ENCODE peak calls at places on chromosomes 6 and 20, in five cellular contexts. One of them, this sample, is unnamed.

GRCh38 chr20:37573626-37574198 is 46.0 kb upstream of the BLCAP start:
- DNase-seq in NCI-H345: no peak
- DNase-seq in stimulated activated CD4-positive, alpha-beta T cell treated with anti-CD3 and anti-CD28 coated beads, Interleukin-2, amount 100 ng/mL, for 48 hours: no peak
- DNase-seq in activated T-helper 2 cell treated with anti-CD3 and anti-CD28 coated beads, Interferon-gamma antibody, Interleukin-2, Interleukin-4, amounts not matched to agents 10 μg/mL and 5 μg/mL and 100 μg/mL, durations not matched to agents 14 hours and 24 hours and 36 hours: no peak
- DNase-seq in fibroblast of mammary gland: no peak
- DNase-seq in this sample: no peak

GRCh38 chr20:36969478-36970186 is 18.1 kb upstream of the SAMHD1 start:
- DNase-seq in stimulated activated CD4-positive, alpha-beta T cell treated with anti-CD3 and anti-CD28 coated beads, Interleukin-2, amount 100 ng/mL, for 48 hours: no peak
- DNase-seq in fibroblast of mammary gland: no peak
- DNase-seq in NCI-H345: no peak
- DNase-seq in activated T-helper 2 cell treated with anti-CD3 and anti-CD28 coated beads, Interferon-gamma antibody, Interleukin-2, Interleukin-4, amounts not matched to agents 10 μg/mL and 5 μg/mL and 100 μg/mL, durations not matched to agents 14 hours and 24 hours and 36 hours: peak; percentile 24
- DNase-seq in this sample: no peak

GRCh38 chr6:28252507-28252975 is 472 bp upstream of the ZKSCAN4 start:
- DNase-seq in activated T-helper 2 cell treated with anti-CD3 and anti-CD28 coated beads, Interferon-gamma antibody, Interleukin-2, Interleukin-4, amounts not matched to agents 10 μg/mL and 5 μg/mL and 100 μg/mL, durations not matched to agents 14 hours and 24 hours and 36 hours: no peak
- DNase-seq in fibroblast of mammary gland: no peak
- DNase-seq in stimulated activated CD4-positive, alpha-beta T cell treated with anti-CD3 and anti-CD28 coated beads, Interleukin-2, amount 100 ng/mL, for 48 hours: no peak
- DNase-seq in NCI-H345: no peak
- DNase-seq in this sample: no peak

GRCh38 chr6:54285595-54285994 is 22.6 kb upstream of the TINAG start:
- DNase-seq in NCI-H345: no peak
- DNase-seq in fibroblast of mammary gland: peak; percentile 84
- DNase-seq in activated T-helper 2 cell treated with anti-CD3 and anti-CD28 coated beads, Interferon-gamma antibody, Interleukin-2, Interleukin-4, amounts not matched to agents 10 μg/mL and 5 μg/mL and 100 μg/mL, durations not matched to agents 14 hours and 24 hours and 36 hours: no peak
- DNase-seq in stimulated activated CD4-positive, alpha-beta T cell treated with anti-CD3 and anti-CD28 coated beads, Interleukin-2, amount 100 ng/mL, for 48 hours: no peak
- DNase-seq in this sample: no peak

GRCh38 chr6:163416640-163417253 is 2.2 kb downstream of the QKI start:
- DNase-seq in NCI-H345: peak; percentile 26
- DNase-seq in activated T-helper 2 cell treated with anti-CD3 and anti-CD28 coated beads, Interferon-gamma antibody, Interleukin-2, Interleukin-4, amounts not matched to agents 10 μg/mL and 5 μg/mL and 100 μg/mL, durations not matched to agents 14 hours and 24 hours and 36 hours: no peak
- DNase-seq in stimulated activated CD4-positive, alpha-beta T cell treated with anti-CD3 and anti-CD28 coated beads, Interleukin-2, amount 100 ng/mL, for 48 hours: peak; percentile 34
- DNase-seq in fibroblast of mammary gland: peak; percentile 87
- DNase-seq in this sample: no peak

GRCh38 chr6:1110164-1110563 is 201.7 kb upstream of the FOXQ1 start:
- DNase-seq in NCI-H345: no peak
- DNase-seq in activated T-helper 2 cell treated with anti-CD3 and anti-CD28 coated beads, Interferon-gamma antibody, Interleukin-2, Interleukin-4, amounts not matched to agents 10 μg/mL and 5 μg/mL and 100 μg/mL, durations not matched to agents 14 hours and 24 hours and 36 hours: no peak
- DNase-seq in stimulated activated CD4-positive, alpha-beta T cell treated with anti-CD3 and anti-CD28 coated beads, Interleukin-2, amount 100 ng/mL, for 48 hours: no peak
- DNase-seq in fibroblast of mammary gland: no peak
- DNase-seq in this sample: no peak

GRCh38 chr6:29813809-29814208 is 13.8 kb upstream of the HLA-G start:
- DNase-seq in activated T-helper 2 cell treated with anti-CD3 and anti-CD28 coated beads, Interferon-gamma antibody, Interleukin-2, Interleukin-4, amounts not matched to agents 10 μg/mL and 5 μg/mL and 100 μg/mL, durations not matched to agents 14 hours and 24 hours and 36 hours: no peak
- DNase-seq in NCI-H345: no peak
- DNase-seq in fibroblast of mammary gland: peak; percentile 41
- DNase-seq in stimulated activated CD4-positive, alpha-beta T cell treated with anti-CD3 and anti-CD28 coated beads, Interleukin-2, amount 100 ng/mL, for 48 hours: no peak
- DNase-seq in this sample: peak; percentile 25

GRCh38 chr20:10502098-10502526 is 67.0 kb downstream of the SLX4IP start:
- DNase-seq in NCI-H345: no peak
- DNase-seq in fibroblast of mammary gland: no peak
- DNase-seq in activated T-helper 2 cell treated with anti-CD3 and anti-CD28 coated beads, Interferon-gamma antibody, Interleukin-2, Interleukin-4, amounts not matched to agents 10 μg/mL and 5 μg/mL and 100 μg/mL, durations not matched to agents 14 hours and 24 hours and 36 hours: no peak
- DNase-seq in stimulated activated CD4-positive, alpha-beta T cell treated with anti-CD3 and anti-CD28 coated beads, Interleukin-2, amount 100 ng/mL, for 48 hours: no peak
- DNase-seq in this sample: no peak

GRCh38 chr20:47397652-47398301 is 41.3 kb upstream of the ZMYND8 start:
- DNase-seq in fibroblast of mammary gland: no peak
- DNase-seq in NCI-H345: no peak
- DNase-seq in activated T-helper 2 cell treated with anti-CD3 and anti-CD28 coated beads, Interferon-gamma antibody, Interleukin-2, Interleukin-4, amounts not matched to agents 10 μg/mL and 5 μg/mL and 100 μg/mL, durations not matched to agents 14 hours and 24 hours and 36 hours: no peak
- DNase-seq in stimulated activated CD4-positive, alpha-beta T cell treated with anti-CD3 and anti-CD28 coated beads, Interleukin-2, amount 100 ng/mL, for 48 hours: no peak
- DNase-seq in this sample: no peak

GRCh38 chr6:129749749-129750120 is 39.8 kb upstream of the ARHGAP18 start:
- DNase-seq in NCI-H345: no peak
- DNase-seq in fibroblast of mammary gland: peak; percentile 91
- DNase-seq in activated T-helper 2 cell treated with anti-CD3 and anti-CD28 coated beads, Interferon-gamma antibody, Interleukin-2, Interleukin-4, amounts not matched to agents 10 μg/mL and 5 μg/mL and 100 μg/mL, durations not matched to agents 14 hours and 24 hours and 36 hours: no peak
- DNase-seq in stimulated activated CD4-positive, alpha-beta T cell treated with anti-CD3 and anti-CD28 coated beads, Interleukin-2, amount 100 ng/mL, for 48 hours: no peak
- DNase-seq in this sample: peak; percentile 46

GRCh38 chr6:49626811-49627210 is 9.8 kb downstream of the RHAG start:
- DNase-seq in activated T-helper 2 cell treated with anti-CD3 and anti-CD28 coated beads, Interferon-gamma antibody, Interleukin-2, Interleukin-4, amounts not matched to agents 10 μg/mL and 5 μg/mL and 100 μg/mL, durations not matched to agents 14 hours and 24 hours and 36 hours: no peak
- DNase-seq in fibroblast of mammary gland: no peak
- DNase-seq in stimulated activated CD4-positive, alpha-beta T cell treated with anti-CD3 and anti-CD28 coated beads, Interleukin-2, amount 100 ng/mL, for 48 hours: no peak
- DNase-seq in NCI-H345: no peak
- DNase-seq in this sample: no peak

GRCh38 chr6:157264701-157265100 is 58.6 kb downstream of the TMEM242 start:
- DNase-seq in stimulated activated CD4-positive, alpha-beta T cell treated with anti-CD3 and anti-CD28 coated beads, Interleukin-2, amount 100 ng/mL, for 48 hours: no peak
- DNase-seq in NCI-H345: peak; percentile 70
- DNase-seq in fibroblast of mammary gland: no peak
- DNase-seq in activated T-helper 2 cell treated with anti-CD3 and anti-CD28 coated beads, Interferon-gamma antibody, Interleukin-2, Interleukin-4, amounts not matched to agents 10 μg/mL and 5 μg/mL and 100 μg/mL, durations not matched to agents 14 hours and 24 hours and 36 hours: no peak
- DNase-seq in this sample: no peak

GRCh38 chr20:44911264-44911921 is 1.5 kb downstream of the PABPC1L start:
- DNase-seq in NCI-H345: no peak
- DNase-seq in stimulated activated CD4-positive, alpha-beta T cell treated with anti-CD3 and anti-CD28 coated beads, Interleukin-2, amount 100 ng/mL, for 48 hours: peak; percentile 62
- DNase-seq in activated T-helper 2 cell treated with anti-CD3 and anti-CD28 coated beads, Interferon-gamma antibody, Interleukin-2, Interleukin-4, amounts not matched to agents 10 μg/mL and 5 μg/mL and 100 μg/mL, durations not matched to agents 14 hours and 24 hours and 36 hours: peak; percentile 41
- DNase-seq in fibroblast of mammary gland: peak; percentile 53
- DNase-seq in this sample: no peak

GRCh38 chr6:7896465-7896987 is 14.1 kb downstream of the TXNDC5 start:
- DNase-seq in NCI-H345: no peak
- DNase-seq in fibroblast of mammary gland: no peak
- DNase-seq in activated T-helper 2 cell treated with anti-CD3 and anti-CD28 coated beads, Interferon-gamma antibody, Interleukin-2, Interleukin-4, amounts not matched to agents 10 μg/mL and 5 μg/mL and 100 μg/mL, durations not matched to agents 14 hours and 24 hours and 36 hours: no peak
- DNase-seq in stimulated activated CD4-positive, alpha-beta T cell treated with anti-CD3 and anti-CD28 coated beads, Interleukin-2, amount 100 ng/mL, for 48 hours: no peak
- DNase-seq in this sample: no peak

GRCh38 chr6:34506718-34507117 is 40.8 kb downstream of the PACSIN1 start:
- DNase-seq in activated T-helper 2 cell treated with anti-CD3 and anti-CD28 coated beads, Interferon-gamma antibody, Interleukin-2, Interleukin-4, amounts not matched to agents 10 μg/mL and 5 μg/mL and 100 μg/mL, durations not matched to agents 14 hours and 24 hours and 36 hours: no peak
- DNase-seq in fibroblast of mammary gland: no peak
- DNase-seq in stimulated activated CD4-positive, alpha-beta T cell treated with anti-CD3 and anti-CD28 coated beads, Interleukin-2, amount 100 ng/mL, for 48 hours: no peak
- DNase-seq in NCI-H345: no peak
- DNase-seq in this sample: no peak

GRCh38 chr20:37335642-37336368 is 10.1 kb upstream of the SRC start:
- DNase-seq in NCI-H345: no peak
- DNase-seq in fibroblast of mammary gland: peak; percentile 39
- DNase-seq in stimulated activated CD4-positive, alpha-beta T cell treated with anti-CD3 and anti-CD28 coated beads, Interleukin-2, amount 100 ng/mL, for 48 hours: no peak
- DNase-seq in activated T-helper 2 cell treated with anti-CD3 and anti-CD28 coated beads, Interferon-gamma antibody, Interleukin-2, Interleukin-4, amounts not matched to agents 10 μg/mL and 5 μg/mL and 100 μg/mL, durations not matched to agents 14 hours and 24 hours and 36 hours: no peak
- DNase-seq in this sample: no peak